ENCODE peak calls at places on chromosomes 16 and 17, in seven cellular contexts. H is ELR, U is heart right ventricle, V is A549, Z is NCI-H1436, K is colonic mucosa, P is T-helper 9 cell. S is an unnamed sample.

GRCh38 chr16:15790458-15790857 is 66.4 kb downstream of the MYH11 start:
- DNase-seq in U (no peak), V (no peak), H (no peak), P (no peak), K (no peak), Z (no peak), S (no peak)

GRCh38 chr16:68417711-68418301 is 30.5 kb downstream of the SMPD3 start:
- DNase-seq in H (no peak), U (peak), P (peak), K (peak), V (no peak), Z (peak), S (peak)

GRCh38 chr17:75823257-75824041 is 20.8 kb downstream of the UNC13D start:
- DNase-seq in H (no peak), V (no peak), Z (no peak), P (no peak), U (no peak), K (no peak), S (no peak)

GRCh38 chr17:51006601-51007000 is 114.1 kb downstream of the SPAG9 start:
- DNase-seq in U (no peak), P (no peak), Z (no peak), H (no peak), K (no peak), V (no peak), S (no peak)

GRCh38 chr16:50630394-50631020 is 50.6 kb downstream of the SNX20 start:
- DNase-seq in Z (no peak), U (no peak), V (no peak), K (no peak), P (no peak), H (no peak), S (no peak)

GRCh38 chr17:64084086-64084939 is 45.6 kb downstream of the ERN1 start:
- DNase-seq in K (peak), H (peak), Z (no peak), U (no peak), P (no peak), V (no peak), S (no peak)

GRCh38 chr16:50550035-50550434 is 1.8 kb downstream of the NKD1 start:
- DNase-seq in K (no peak), Z (no peak), P (no peak), V (no peak), H (no peak), U (no peak), S (no peak)

GRCh38 chr16:87380403-87380802 is 3.2 kb downstream of the FBXO31 start:
- DNase-seq in P (no peak), U (no peak), Z (no peak), H (no peak), K (no peak), V (no peak), S (no peak)

GRCh38 chr16:85151603-85152413 is 39.5 kb upstream of the CIBAR2 start:
- DNase-seq in K (peak), Z (no peak), U (peak), V (no peak), H (peak), P (no peak), S (no peak)

GRCh38 chr16:66298571-66299120 is 67.8 kb upstream of the CDH5 start:
- DNase-seq in K (no peak), U (no peak), V (no peak), P (no peak), Z (no peak), H (no peak), S (peak)

GRCh38 chr16:71383054-71383773 is 24.7 kb downstream of the CALB2 start:
- DNase-seq in V (no peak), P (no peak), Z (no peak), H (peak), K (no peak), U (no peak), S (no peak)

GRCh38 chr17:27624555-27624954 is 6.4 kb upstream of the LGALS9 start:
- DNase-seq in K (no peak), H (no peak), Z (no peak), P (no peak), V (no peak), U (no peak), S (no peak)

GRCh38 chr17:72249441-72249840 is 128.6 kb downstream of the SOX9 start:
- DNase-seq in P (no peak), Z (no peak), H (no peak), V (no peak), U (no peak), K (peak), S (no peak)

GRCh38 chr17:57561072-57561861 is 183.8 kb downstream of the CCDC182 start:
- DNase-seq in K (no peak), P (no peak), V (no peak), H (no peak), Z (no peak), U (no peak), S (peak)

GRCh38 chr17:51391992-51392654 is 131.8 kb downstream of the UTP18 start:
- DNase-seq in K (no peak), Z (no peak), H (peak), U (no peak), P (no peak), V (no peak), S (peak)

S was measured in Caco-2.